ENCODE peak calls at places on chromosomes 13 and 19, in eight cellular contexts. W is cardiac fibroblast; T is cerebellar nuclear complex; J is COLO829; D is foreskin fibroblast; F is stimulated activated CD8-positive, alpha-beta memory T cell treated with anti-CD3 and anti-CD28 coated beads, Interleukin-15, amount 100 ng/mL, for 24 hours; H is GM23248; S is H9. M is an unnamed sample.

GRCh38 chr13:52968074-52968700 is 60.4 kb upstream of the OLFM4 start:
- DNase-seq in W (peak; percentile 72), T (no peak), J (peak; percentile 61), D (peak; percentile 7), F (peak; percentile 7), H (peak; percentile 82), S (peak; percentile 96), M (peak; percentile 85)

GRCh38 chr19:48624067-48624594 is 4.8 kb downstream of the SPHK2 start:
- DNase-seq in W (peak; percentile 97), T (peak; percentile 94), J (peak; percentile 93), D (peak; percentile 98), F (peak; percentile 87), H (peak; percentile 100), S (peak; percentile 99), M (peak; percentile 100)

GRCh38 chr19:2341247-2341705 is 12.8 kb downstream of the SPPL2B start:
- DNase-seq in W (no peak), T (no peak), J (no peak), D (no peak), F (no peak), H (no peak), S (no peak), M (no peak)

GRCh38 chr19:50668416-50669318 is 19.4 kb downstream of the C19orf81 start:
- DNase-seq in W (no peak), T (no peak), J (no peak), D (no peak), F (no peak), H (peak; percentile 18), S (no peak), M (no peak)

GRCh38 chr19:35013047-35013819 is 13.1 kb downstream of the GRAMD1A start:
- DNase-seq in W (peak; percentile 75), T (no peak), J (peak; percentile 63), D (no peak), F (peak; percentile 71), H (peak; percentile 65), S (peak; percentile 89), M (peak; percentile 98)

GRCh38 chr13:57409656-57410055 is 221.9 kb upstream of the PCDH17 start:
- DNase-seq in W (no peak), T (no peak), J (no peak), D (no peak), F (no peak), H (no peak), S (peak; percentile 16), M (no peak)

GRCh38 chr13:25679936-25680335 is 308.2 kb downstream of the ATP8A2 start:
- DNase-seq in W (no peak), T (no peak), J (no peak), D (no peak), F (no peak), H (no peak), S (no peak), M (no peak)

GRCh38 chr13:107276936-107277335 is 709.0 kb upstream of the ARGLU1 start:
- DNase-seq in W (peak; percentile 5), T (no peak), J (no peak), D (no peak), F (no peak), H (peak; percentile 68), S (no peak), M (no peak)

GRCh38 chr13:26867451-26868067 is 107.0 kb upstream of the GPR12 start:
- DNase-seq in W (peak; percentile 37), T (no peak), J (peak; percentile 66), D (peak; percentile 10), F (no peak), H (peak; percentile 40), S (no peak), M (peak; percentile 48)

GRCh38 chr19:47073574-47073973 is 25.1 kb upstream of the TMEM160 start:
- DNase-seq in W (no peak), T (no peak), J (no peak), D (no peak), F (no peak), H (no peak), S (no peak), M (no peak)

GRCh38 chr19:58154287-58154678 is 3.7 kb upstream of the ZNF329 start:
- DNase-seq in W (peak; percentile 67), T (no peak), J (no peak), D (peak; percentile 48), F (no peak), H (peak; percentile 75), S (peak; percentile 49), M (peak; percentile 92)

GRCh38 chr13:110380359-110381028 is 73.4 kb downstream of the COL4A2 start:
- DNase-seq in W (peak; percentile 86), T (no peak), J (no peak), D (peak; percentile 57), F (no peak), H (peak; percentile 77), S (no peak), M (peak; percentile 85)

GRCh38 chr19:2276429-2276989 is 5.5 kb downstream of the PEAK3 start:
- DNase-seq in W (no peak), T (no peak), J (no peak), D (no peak), F (no peak), H (no peak), S (no peak), M (peak; percentile 61)

GRCh38 chr13:112837371-112838037 is 131.5 kb upstream of the MCF2L start:
- DNase-seq in W (no peak), T (no peak), J (no peak), D (no peak), F (no peak), H (peak; percentile 76), S (no peak), M (peak; percentile 68)

GRCh38 chr13:89457977-89458376 is 1786.8 kb downstream of the SLITRK5 start:
- DNase-seq in W (peak; percentile 82), T (no peak), J (no peak), D (no peak), F (no peak), H (peak; percentile 32), S (no peak), M (no peak)

GRCh38 chr19:13013649-13014048 is 18.4 kb downstream of the NFIX start:
- DNase-seq in W (no peak), T (no peak), J (no peak), D (no peak), F (no peak), H (peak; percentile 66), S (no peak), M (peak; percentile 87)

GRCh38 chr19:53853707-53854106 is 14.0 kb upstream of the MYADM start:
- DNase-seq in W (no peak), T (no peak), J (no peak), D (no peak), F (no peak), H (no peak), S (no peak), M (no peak)

GRCh38 chr13:29471551-29471950 is 123.9 kb downstream of the SLC7A1 start:
- DNase-seq in W (no peak), T (no peak), J (no peak), D (no peak), F (no peak), H (no peak), S (no peak), M (no peak)

GRCh38 chr13:40639226-40639681 is 27.2 kb downstream of the FOXO1 start:
- DNase-seq in W (peak; percentile 67), T (no peak), J (no peak), D (peak; percentile 23), F (no peak), H (peak; percentile 53), S (no peak), M (peak; percentile 84)

GRCh38 chr13:103772576-103772975 is 706.4 kb upstream of the SLC10A2 start:
- DNase-seq in W (no peak), T (no peak), J (peak; percentile 13), D (no peak), F (no peak), H (no peak), S (no peak), M (no peak)

GRCh38 chr19:36136975-36137686 is 2.7 kb upstream of the CAPNS1 start:
- DNase-seq in W (peak; percentile 50), T (no peak), J (peak; percentile 67), D (peak; percentile 74), F (no peak), H (peak; percentile 89), S (no peak), M (peak; percentile 93)

GRCh38 chr19:3363841-3364500 is 2.4 kb upstream of the NFIC start:
- DNase-seq in W (no peak), T (no peak), J (no peak), D (no peak), F (no peak), H (no peak), S (peak; percentile 26), M (peak; percentile 69)

GRCh38 chr13:100129605-100130004 is 40.7 kb downstream of the PCCA start:
- DNase-seq in W (peak; percentile 18), T (no peak), J (no peak), D (no peak), F (no peak), H (peak; percentile 18), S (no peak), M (peak; percentile 36)